ENCODE peak calls at places on chromosomes 6 and 20, in six cellular contexts. One of them, this sample, is unnamed.

GRCh38 chr20:46512943-46513844 is at the start of gene ZNF334:
- DNase-seq in fibroblast of the aortic adventitia: peak; percentile 6
- DNase-seq in upper lobe of left lung: peak; percentile 65
- DNase-seq in H9: peak; percentile 91
- DNase-seq in epithelial cell of proximal tubule: no peak
- DNase-seq in left lung: peak; percentile 89
- DNase-seq in this sample: no peak

GRCh38 chr6:109239918-109240321 is 142.3 kb downstream of the CD164 start:
- DNase-seq in fibroblast of the aortic adventitia: no peak
- DNase-seq in upper lobe of left lung: no peak
- DNase-seq in H9: no peak
- DNase-seq in epithelial cell of proximal tubule: no peak
- DNase-seq in left lung: no peak
- DNase-seq in this sample: no peak

GRCh38 chr6:5752282-5752681 is 254.4 kb downstream of the NRN1 start:
- DNase-seq in fibroblast of the aortic adventitia: peak; percentile 39
- DNase-seq in upper lobe of left lung: no peak
- DNase-seq in H9: peak; percentile 66
- DNase-seq in epithelial cell of proximal tubule: no peak
- DNase-seq in left lung: no peak
- DNase-seq in this sample: no peak

GRCh38 chr20:22385602-22386299 is 198.6 kb downstream of the FOXA2 start:
- DNase-seq in fibroblast of the aortic adventitia: peak; percentile 54
- DNase-seq in upper lobe of left lung: no peak
- DNase-seq in H9: no peak
- DNase-seq in epithelial cell of proximal tubule: no peak
- DNase-seq in left lung: no peak
- DNase-seq in this sample: no peak

GRCh38 chr20:5663396-5663795 is 86.8 kb upstream of the SHLD1 start:
- DNase-seq in fibroblast of the aortic adventitia: no peak
- DNase-seq in upper lobe of left lung: no peak
- DNase-seq in H9: no peak
- DNase-seq in epithelial cell of proximal tubule: no peak
- DNase-seq in left lung: no peak
- DNase-seq in this sample: no peak

GRCh38 chr6:20630617-20631448 is 96.6 kb downstream of the CDKAL1 start:
- DNase-seq in fibroblast of the aortic adventitia: no peak
- DNase-seq in upper lobe of left lung: no peak
- DNase-seq in H9: no peak
- DNase-seq in epithelial cell of proximal tubule: no peak
- DNase-seq in left lung: no peak
- DNase-seq in this sample: no peak

GRCh38 chr20:62163986-62164762 is 18.7 kb upstream of the MTG2 start:
- DNase-seq in fibroblast of the aortic adventitia: no peak
- DNase-seq in upper lobe of left lung: no peak
- DNase-seq in H9: no peak
- DNase-seq in epithelial cell of proximal tubule: no peak
- DNase-seq in left lung: no peak
- DNase-seq in this sample: no peak

GRCh38 chr20:63706852-63707557 is 771 bp downstream of the ARFRP1 start:
- DNase-seq in fibroblast of the aortic adventitia: peak; percentile 22
- DNase-seq in upper lobe of left lung: peak; percentile 58
- DNase-seq in H9: peak; percentile 48
- DNase-seq in epithelial cell of proximal tubule: no peak
- DNase-seq in left lung: peak; percentile 85
- DNase-seq in this sample: peak; percentile 58

GRCh38 chr6:168158280-168158979 is 79.4 kb upstream of the FRMD1 start:
- DNase-seq in fibroblast of the aortic adventitia: peak; percentile 5
- DNase-seq in upper lobe of left lung: peak; percentile 62
- DNase-seq in H9: peak; percentile 27
- DNase-seq in epithelial cell of proximal tubule: no peak
- DNase-seq in left lung: no peak
- DNase-seq in this sample: no peak

GRCh38 chr6:46098678-46099077 is 31.1 kb upstream of the ENPP4 start:
- DNase-seq in fibroblast of the aortic adventitia: no peak
- DNase-seq in upper lobe of left lung: peak; percentile 35
- DNase-seq in H9: no peak
- DNase-seq in epithelial cell of proximal tubule: no peak
- DNase-seq in left lung: peak; percentile 50
- DNase-seq in this sample: no peak

GRCh38 chr6:41626917-41627316 is 11.4 kb upstream of the MDFI start:
- DNase-seq in fibroblast of the aortic adventitia: no peak
- DNase-seq in upper lobe of left lung: no peak
- DNase-seq in H9: no peak
- DNase-seq in epithelial cell of proximal tubule: no peak
- DNase-seq in left lung: no peak
- DNase-seq in this sample: no peak

GRCh38 chr6:129029778-129030177 is 146.8 kb downstream of the LAMA2 start:
- DNase-seq in fibroblast of the aortic adventitia: no peak
- DNase-seq in upper lobe of left lung: no peak
- DNase-seq in H9: no peak
- DNase-seq in epithelial cell of proximal tubule: no peak
- DNase-seq in left lung: no peak
- DNase-seq in this sample: no peak

GRCh38 chr20:53149652-53150205 is 177.6 kb downstream of the TSHZ2 start:
- DNase-seq in fibroblast of the aortic adventitia: no peak
- DNase-seq in upper lobe of left lung: no peak
- DNase-seq in H9: no peak
- DNase-seq in epithelial cell of proximal tubule: no peak
- DNase-seq in left lung: no peak
- DNase-seq in this sample: no peak

GRCh38 chr20:32763202-32763999 is 1.2 kb downstream of the DNMT3B start:
- DNase-seq in fibroblast of the aortic adventitia: no peak
- DNase-seq in upper lobe of left lung: no peak
- DNase-seq in H9: no peak
- DNase-seq in epithelial cell of proximal tubule: no peak
- DNase-seq in left lung: no peak
- DNase-seq in this sample: no peak

GRCh38 chr20:43426172-43426571 is 31.5 kb upstream of the SRSF6 start:
- DNase-seq in fibroblast of the aortic adventitia: no peak
- DNase-seq in upper lobe of left lung: no peak
- DNase-seq in H9: no peak
- DNase-seq in epithelial cell of proximal tubule: no peak
- DNase-seq in left lung: no peak
- DNase-seq in this sample: no peak

GRCh38 chr6:166441641-166442078 is 58.9 kb upstream of the MPC1 start:
- DNase-seq in fibroblast of the aortic adventitia: no peak
- DNase-seq in upper lobe of left lung: peak; percentile 21
- DNase-seq in H9: no peak
- DNase-seq in epithelial cell of proximal tubule: no peak
- DNase-seq in left lung: peak; percentile 54
- DNase-seq in this sample: no peak

GRCh38 chr6:127464161-127464880 is 5.1 kb upstream of the KIAA0408 start:
- DNase-seq in fibroblast of the aortic adventitia: peak; percentile 90
- DNase-seq in upper lobe of left lung: no peak
- DNase-seq in H9: no peak
- DNase-seq in epithelial cell of proximal tubule: no peak
- DNase-seq in left lung: no peak
- DNase-seq in this sample: no peak

GRCh38 chr20:36544134-36545018 is 3.1 kb downstream of the MYL9 start:
- DNase-seq in fibroblast of the aortic adventitia: peak; percentile 80
- DNase-seq in upper lobe of left lung: peak; percentile 32
- DNase-seq in H9: no peak
- DNase-seq in epithelial cell of proximal tubule: no peak
- DNase-seq in left lung: no peak
- DNase-seq in this sample: no peak

GRCh38 chr6:24844061-24844460 is 45.3 kb upstream of the ARMH2 start:
- DNase-seq in fibroblast of the aortic adventitia: no peak
- DNase-seq in upper lobe of left lung: no peak
- DNase-seq in H9: no peak
- DNase-seq in epithelial cell of proximal tubule: no peak
- DNase-seq in left lung: no peak
- DNase-seq in this sample: no peak

GRCh38 chr20:17505664-17506517 is 25.3 kb downstream of the BFSP1 start:
- DNase-seq in fibroblast of the aortic adventitia: peak; percentile 45
- DNase-seq in upper lobe of left lung: no peak
- DNase-seq in H9: no peak
- DNase-seq in epithelial cell of proximal tubule: no peak
- DNase-seq in left lung: no peak
- DNase-seq in this sample: peak; percentile 43

GRCh38 chr6:129747588-129748112 is 37.7 kb upstream of the ARHGAP18 start:
- DNase-seq in fibroblast of the aortic adventitia: no peak
- DNase-seq in upper lobe of left lung: no peak
- DNase-seq in H9: no peak
- DNase-seq in epithelial cell of proximal tubule: no peak
- DNase-seq in left lung: no peak
- DNase-seq in this sample: no peak

GRCh38 chr20:46226602-46227001 is 81.7 kb downstream of the CDH22 start:
- DNase-seq in fibroblast of the aortic adventitia: no peak
- DNase-seq in upper lobe of left lung: no peak
- DNase-seq in H9: no peak
- DNase-seq in epithelial cell of proximal tubule: no peak
- DNase-seq in left lung: no peak
- DNase-seq in this sample: no peak

GRCh38 chr6:159169193-159169555 is at the start of gene FNDC1:
- DNase-seq in fibroblast of the aortic adventitia: no peak
- DNase-seq in upper lobe of left lung: no peak
- DNase-seq in H9: peak; percentile 48
- DNase-seq in epithelial cell of proximal tubule: no peak
- DNase-seq in left lung: peak; percentile 86
- DNase-seq in this sample: no peak

GRCh38 chr6:159170999-159171712 is 2.0 kb downstream of the FNDC1 start:
- DNase-seq in fibroblast of the aortic adventitia: peak; percentile 75
- DNase-seq in upper lobe of left lung: no peak
- DNase-seq in H9: no peak
- DNase-seq in epithelial cell of proximal tubule: no peak
- DNase-seq in left lung: no peak
- DNase-seq in this sample: no peak

GRCh38 chr6:159169557-159170332 is 545 bp downstream of the FNDC1 start:
- DNase-seq in fibroblast of the aortic adventitia: peak; percentile 31
- DNase-seq in upper lobe of left lung: no peak
- DNase-seq in H9: peak; percentile 77
- DNase-seq in epithelial cell of proximal tubule: no peak
- DNase-seq in left lung: peak; percentile 78
- DNase-seq in this sample: no peak

GRCh38 chr6:159170333-159170672 is 1.1 kb downstream of the FNDC1 start:
- DNase-seq in fibroblast of the aortic adventitia: peak; percentile 27
- DNase-seq in upper lobe of left lung: no peak
- DNase-seq in H9: no peak
- DNase-seq in epithelial cell of proximal tubule: no peak
- DNase-seq in left lung: no peak
- DNase-seq in this sample: no peak

DNA sequence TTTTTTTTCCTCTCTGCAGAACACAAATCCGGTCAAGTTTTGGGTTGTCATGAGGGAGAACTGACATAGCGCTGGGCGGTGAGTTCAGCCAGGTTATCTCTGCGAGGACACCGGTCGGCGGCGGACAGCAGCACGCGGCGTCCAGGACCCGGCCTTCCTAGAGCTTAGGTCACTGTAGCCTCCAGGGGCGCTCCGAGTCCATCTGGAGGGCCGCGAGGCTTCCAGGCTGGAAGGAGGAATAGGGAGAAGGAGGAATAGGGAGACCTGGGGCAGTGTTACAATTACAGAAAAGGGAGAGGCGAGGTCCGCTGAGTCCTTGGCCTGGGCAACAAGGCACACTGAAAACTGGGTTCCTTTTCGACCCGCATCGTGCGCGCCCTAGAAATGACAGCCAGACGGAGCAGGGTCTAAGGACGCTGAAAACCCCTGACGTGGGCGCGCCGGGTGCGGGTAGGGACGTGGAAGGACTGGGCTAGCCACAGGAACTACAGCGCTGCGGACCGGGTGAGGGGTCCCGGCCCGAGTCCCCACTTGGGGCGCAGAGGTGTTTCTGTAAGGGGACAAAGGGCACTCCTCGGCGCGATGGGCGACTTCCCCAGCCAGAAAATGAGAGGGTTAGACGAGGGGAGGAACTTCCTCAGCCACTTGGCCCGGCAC is 536 bp upstream of the FNDC1 start:
- DNase-seq in fibroblast of the aortic adventitia: peak; percentile 30
- DNase-seq in upper lobe of left lung: peak; percentile 44
- DNase-seq in H9: peak; percentile 86
- DNase-seq in epithelial cell of proximal tubule: no peak
- DNase-seq in left lung: no peak
- DNase-seq in this sample: no peak
- TF ChIP-seq CTCF in fibroblast of the aortic adventitia: peak; percentile 38
- TF ChIP-seq CTCF in upper lobe of left lung: no peak
- TF ChIP-seq CTCF in H9: peak; percentile 61
- TF ChIP-seq CTCF in epithelial cell of proximal tubule: peak; percentile 47
- TF ChIP-seq CTCF in left lung: peak; percentile 8
- TF ChIP-seq CTCF in this sample: no peak

DNA sequence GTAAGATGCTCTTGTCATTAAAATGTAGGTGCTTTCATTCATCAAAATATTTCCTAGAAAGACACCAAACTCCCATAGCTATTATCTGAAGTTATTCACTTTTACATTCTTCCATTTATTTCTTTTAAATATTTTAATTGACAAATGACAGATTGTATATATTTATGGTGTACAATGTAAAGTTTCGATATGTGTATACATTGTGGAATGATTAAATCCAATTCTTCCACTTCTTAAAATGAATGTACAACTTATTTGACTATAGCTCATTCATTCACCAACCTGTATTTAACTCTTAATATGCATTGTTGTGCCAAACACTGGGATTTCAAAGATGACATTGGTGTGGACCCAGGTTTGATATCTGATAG is 41.0 kb downstream of the CCN2 start:
- DNase-seq in fibroblast of the aortic adventitia: no peak
- DNase-seq in upper lobe of left lung: no peak
- DNase-seq in H9: no peak
- DNase-seq in epithelial cell of proximal tubule: no peak
- DNase-seq in left lung: no peak
- DNase-seq in this sample: no peak
- TF ChIP-seq CTCF in fibroblast of the aortic adventitia: no peak
- TF ChIP-seq CTCF in upper lobe of left lung: no peak
- TF ChIP-seq CTCF in H9: peak; percentile 11
- TF ChIP-seq CTCF in epithelial cell of proximal tubule: no peak
- TF ChIP-seq CTCF in left lung: no peak
- TF ChIP-seq CTCF in this sample: peak; percentile 25

GRCh38 chr6:14412026-14412425 is 294.5 kb downstream of the CD83 start:
- DNase-seq in fibroblast of the aortic adventitia: peak; percentile 24
- DNase-seq in upper lobe of left lung: no peak
- DNase-seq in H9: no peak
- DNase-seq in epithelial cell of proximal tubule: no peak
- DNase-seq in left lung: no peak
- DNase-seq in this sample: no peak

GRCh38 chr6:14406616-14407343 is 289.2 kb downstream of the CD83 start:
- DNase-seq in fibroblast of the aortic adventitia: no peak
- DNase-seq in upper lobe of left lung: no peak
- DNase-seq in H9: no peak
- DNase-seq in epithelial cell of proximal tubule: no peak
- DNase-seq in left lung: no peak
- DNase-seq in this sample: no peak

DNA sequence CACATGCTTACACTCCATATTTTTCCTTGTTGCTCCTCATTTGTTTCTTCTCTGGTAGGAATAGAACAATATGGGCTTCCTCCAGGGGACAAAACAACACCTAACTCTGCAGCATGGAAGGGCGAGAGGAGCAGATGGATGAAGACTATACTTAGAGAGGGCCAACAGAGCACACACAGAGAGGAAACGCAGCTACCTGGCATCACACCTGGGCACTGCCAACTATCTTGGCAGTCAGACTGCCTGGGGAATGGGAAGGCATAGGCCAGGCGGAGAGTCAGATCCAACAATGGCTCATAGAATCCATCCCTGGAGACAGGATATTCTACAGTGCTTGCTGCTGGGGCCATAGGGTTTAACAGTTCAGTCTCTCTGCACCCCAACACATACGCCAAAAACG is 290.9 kb downstream of the CD83 start:
- DNase-seq in fibroblast of the aortic adventitia: no peak
- DNase-seq in upper lobe of left lung: no peak
- DNase-seq in H9: no peak
- DNase-seq in epithelial cell of proximal tubule: no peak
- DNase-seq in left lung: no peak
- DNase-seq in this sample: no peak
- TF ChIP-seq CTCF in fibroblast of the aortic adventitia: no peak
- TF ChIP-seq CTCF in upper lobe of left lung: no peak
- TF ChIP-seq CTCF in H9: no peak
- TF ChIP-seq CTCF in epithelial cell of proximal tubule: no peak
- TF ChIP-seq CTCF in left lung: no peak
- TF ChIP-seq CTCF in this sample: no peak

GRCh38 chr6:12485837-12486236 is 195.7 kb downstream of the EDN1 start:
- DNase-seq in fibroblast of the aortic adventitia: no peak
- DNase-seq in upper lobe of left lung: no peak
- DNase-seq in H9: no peak
- DNase-seq in epithelial cell of proximal tubule: no peak
- DNase-seq in left lung: no peak
- DNase-seq in this sample: no peak
- TF ChIP-seq CTCF in fibroblast of the aortic adventitia: no peak
- TF ChIP-seq CTCF in upper lobe of left lung: no peak
- TF ChIP-seq CTCF in H9: no peak
- TF ChIP-seq CTCF in epithelial cell of proximal tubule: no peak
- TF ChIP-seq CTCF in left lung: no peak
- TF ChIP-seq CTCF in this sample: no peak